ENCODE peak calls at places on chromosomes 16 and 17, in seven cellular contexts. I is H9, B is H1, Z is neuronal stem cell, W is mesendoderm, C is trophoblast cell, X is mesenchymal stem cell. M is an unnamed sample.

GRCh38 chr17:83012873-83013778 is 66.3 kb upstream of the METRNL start:
- DNase-seq in I (no peak), B (no peak), Z (no peak), W (no peak), C (no peak), X (peak), M (peak)

GRCh38 chr16:61820398-61820797 is 215.8 kb downstream of the CDH8 start:
- DNase-seq in I (no peak), B (no peak), Z (no peak), W (no peak), C (no peak), X (peak), M (no peak)

GRCh38 chr17:35242158-35242804 is 591 bp upstream of the SLFN5 start:
- DNase-seq in I (peak), B (peak), Z (peak), W (peak), C (peak), X (no peak), M (peak)

GRCh38 chr16:47320546-47321315 is 140.1 kb downstream of the ITFG1 start:
- DNase-seq in I (no peak), B (no peak), Z (no peak), W (no peak), C (no peak), X (peak), M (peak)

GRCh38 chr17:53227101-53227500 is 595.6 kb upstream of the KIF2B start:
- DNase-seq in I (no peak), B (no peak), Z (no peak), W (no peak), C (no peak), X (no peak), M (no peak)

GRCh38 chr17:63512896-63513644 is 10.1 kb upstream of the KCNH6 start:
- DNase-seq in I (no peak), B (no peak), Z (no peak), W (no peak), C (no peak), X (no peak), M (no peak)

GRCh38 chr17:38893612-38894011 is 23.8 kb downstream of the LASP1 start:
- DNase-seq in I (peak), B (no peak), Z (no peak), W (peak), C (peak), X (peak), M (no peak)

GRCh38 chr17:16352838-16353701 is at the start of gene CENPV:
- DNase-seq in I (peak), B (peak), Z (peak), W (peak), C (peak), X (peak), M (peak)

GRCh38 chr16:87347932-87348615 is 30.9 kb upstream of the C16orf95 start:
- DNase-seq in I (no peak), B (no peak), Z (no peak), W (no peak), C (no peak), X (no peak), M (no peak)

GRCh38 chr16:11614587-11615175 is 28.0 kb upstream of the LITAF start:
- DNase-seq in I (no peak), B (no peak), Z (no peak), W (no peak), C (peak), X (no peak), M (no peak)

GRCh38 chr17:42529054-42529453 is 7.0 kb upstream of the NAGLU start:
- DNase-seq in I (no peak), B (no peak), Z (no peak), W (peak), C (peak), X (no peak), M (no peak)

GRCh38 chr17:47604268-47604927 is 45.3 kb upstream of the KPNB1 start:
- DNase-seq in I (no peak), B (no peak), Z (no peak), W (no peak), C (no peak), X (peak), M (peak)

GRCh38 chr17:66098040-66098439 is 93.9 kb downstream of the CEP112 start:
- DNase-seq in I (no peak), B (no peak), Z (no peak), W (no peak), C (no peak), X (no peak), M (peak)

GRCh38 chr17:66089764-66090163 is 102.2 kb downstream of the CEP112 start:
- DNase-seq in I (no peak), B (no peak), Z (no peak), W (no peak), C (no peak), X (no peak), M (no peak)

GRCh38 chr17:66091440-66092080 is 100.4 kb downstream of the CEP112 start:
- DNase-seq in I (no peak), B (no peak), Z (no peak), W (no peak), C (no peak), X (no peak), M (no peak)

DNA sequence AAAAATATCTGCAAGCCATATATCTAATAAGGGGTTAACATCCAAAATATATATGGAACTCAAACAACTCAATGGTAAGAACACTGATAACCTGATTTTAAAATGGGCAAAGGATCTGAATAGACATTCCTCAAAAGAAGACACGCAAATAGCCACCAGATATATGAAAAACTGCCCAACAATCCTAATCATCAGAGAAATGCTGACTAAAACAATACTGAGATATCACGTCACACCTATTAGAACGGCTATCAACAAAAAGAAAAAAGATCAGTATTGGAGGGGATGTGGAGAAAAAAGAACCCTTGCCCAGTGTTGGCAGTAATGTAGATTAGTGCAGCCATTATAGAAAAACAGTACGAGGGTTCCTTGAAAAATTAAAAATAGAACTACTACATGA is 97.2 kb downstream of the CEP112 start:
- DNase-seq in I (no peak), B (no peak), Z (no peak), W (no peak), C (no peak), X (no peak), M (no peak)
- H3K23ac ChIP-seq in I (no peak), B (no peak), Z (no peak), W (no peak), C (no peak), X (no peak), M (no peak)

DNA sequence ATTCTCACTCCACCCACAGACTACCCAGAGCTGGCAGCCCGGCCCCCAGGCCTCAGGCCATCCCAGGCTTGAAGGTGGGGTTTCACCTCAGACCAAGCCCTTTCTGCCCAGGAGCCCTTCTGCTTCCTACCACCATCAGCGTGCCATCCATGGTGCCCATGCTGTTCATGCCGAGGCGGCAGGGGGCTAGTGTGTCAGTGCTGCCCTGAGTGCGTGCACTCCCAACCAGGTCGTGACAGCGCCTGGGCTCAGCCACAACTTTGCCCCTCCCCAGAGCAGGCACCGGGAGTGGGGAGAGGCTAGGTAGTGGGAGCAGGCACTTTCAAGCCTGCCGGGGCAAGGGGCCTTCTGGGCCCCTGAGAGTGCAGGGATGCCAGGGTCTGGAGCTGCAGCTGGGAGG is 8.5 kb downstream of the B3GNT9 start:
- DNase-seq in I (no peak), B (no peak), Z (no peak), W (no peak), C (no peak), X (no peak), M (no peak)
- H2BK5ac ChIP-seq in I (no peak), B (no peak), Z (no peak), W (no peak), C (no peak), X (no peak), M (no peak)

DNA sequence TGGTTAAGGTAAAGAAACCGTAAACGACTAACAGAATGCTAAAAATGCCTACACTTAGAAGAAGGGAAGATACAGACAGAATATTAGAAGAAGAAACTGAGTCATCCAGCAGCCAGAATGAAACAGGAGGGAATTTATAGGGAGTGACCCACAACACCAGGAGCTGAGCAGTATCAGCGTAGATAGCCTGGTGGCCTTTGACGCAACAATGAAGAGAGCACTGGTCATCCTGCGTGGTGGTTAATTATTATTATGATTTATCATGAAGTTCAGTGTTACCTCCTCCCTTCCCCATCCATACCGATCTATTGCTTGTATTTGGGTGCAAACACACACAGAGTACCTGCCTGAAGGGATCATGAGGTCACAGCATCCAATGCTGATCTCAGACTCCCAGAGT is 38.5 kb downstream of the ERCC4 start:
- DNase-seq in I (no peak), B (no peak), Z (no peak), W (no peak), C (peak), X (no peak), M (no peak)
- H3K23ac ChIP-seq in I (no peak), B (no peak), Z (no peak), W (no peak), C (no peak), X (no peak), M (no peak)

DNA sequence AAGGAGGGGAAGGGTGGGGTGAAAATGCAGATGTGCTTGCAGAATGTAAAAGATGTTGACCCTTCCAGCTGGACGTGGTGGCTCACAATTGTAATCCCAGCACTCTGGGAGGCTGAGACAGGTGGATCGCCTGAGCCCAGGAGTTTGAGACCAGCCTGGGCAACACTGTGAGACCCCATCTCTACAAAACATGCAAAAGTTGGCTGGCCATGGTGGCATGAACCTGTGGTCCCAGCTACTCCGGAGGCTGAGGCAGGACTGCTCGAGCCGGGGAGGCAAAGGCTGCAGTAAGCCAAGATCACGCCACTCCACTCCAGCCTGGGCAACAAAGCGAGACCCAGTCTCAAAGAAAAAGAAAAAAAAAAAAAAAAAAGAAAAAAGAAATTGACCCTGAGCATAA is 17.8 kb downstream of the ATP1B2 start:
- DNase-seq in I (no peak), B (no peak), Z (no peak), W (no peak), C (no peak), X (no peak), M (no peak)
- H2BK5ac ChIP-seq in I (no peak), B (no peak), Z (no peak), W (no peak), C (no peak), X (no peak), M (no peak)

DNA sequence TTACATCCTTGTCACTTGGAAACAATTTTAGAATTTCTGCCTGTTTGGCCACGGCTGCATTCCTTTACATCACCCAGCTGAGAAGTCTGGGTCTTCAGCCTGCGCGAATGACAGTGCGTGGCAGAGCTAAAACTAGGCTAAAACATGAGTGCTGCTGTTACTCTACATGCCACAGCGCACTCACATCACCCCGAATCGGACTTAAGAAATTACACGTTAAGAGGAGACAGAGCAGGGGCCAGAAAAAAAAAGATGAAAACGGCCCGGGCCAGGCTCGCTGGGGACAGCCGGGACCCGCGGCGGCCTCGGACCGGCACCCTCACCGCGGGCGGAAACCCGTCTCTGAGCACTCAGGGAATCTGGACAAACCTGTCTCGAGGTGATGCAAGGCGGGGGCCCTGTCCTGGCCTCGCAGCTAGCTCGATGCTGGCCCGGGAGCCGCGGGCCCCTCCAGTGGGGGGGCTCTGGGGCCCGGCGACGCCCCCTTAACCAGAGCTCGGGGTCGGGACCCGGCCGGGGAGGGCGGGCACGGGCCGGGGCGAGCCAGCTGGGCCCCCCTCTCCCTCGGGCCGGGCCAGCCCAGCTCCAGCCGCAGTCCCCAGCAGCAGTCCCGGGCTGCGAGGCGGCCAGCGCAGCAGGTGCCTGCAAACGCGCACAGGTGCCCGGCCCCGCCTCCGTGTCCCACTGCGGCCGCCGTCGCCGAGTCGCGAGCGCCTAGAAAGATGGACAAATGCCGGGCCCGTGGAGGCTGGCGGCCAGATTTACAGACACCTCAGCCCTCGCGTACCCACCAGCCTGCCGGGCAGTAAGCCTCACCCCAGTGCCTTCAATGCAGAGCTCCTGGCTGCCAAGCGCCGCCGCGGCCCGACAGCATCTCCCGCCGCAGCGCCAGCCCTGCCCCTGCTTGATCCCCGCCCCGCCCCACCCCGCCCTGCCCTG is at the start of gene AKTIP:
- DNase-seq in I (peak), B (no peak), Z (peak), W (peak), C (peak), X (peak), M (peak)
- H3K23ac ChIP-seq in I (no peak), B (no peak), Z (peak), W (peak), C (no peak), X (peak), M (peak)

DNA sequence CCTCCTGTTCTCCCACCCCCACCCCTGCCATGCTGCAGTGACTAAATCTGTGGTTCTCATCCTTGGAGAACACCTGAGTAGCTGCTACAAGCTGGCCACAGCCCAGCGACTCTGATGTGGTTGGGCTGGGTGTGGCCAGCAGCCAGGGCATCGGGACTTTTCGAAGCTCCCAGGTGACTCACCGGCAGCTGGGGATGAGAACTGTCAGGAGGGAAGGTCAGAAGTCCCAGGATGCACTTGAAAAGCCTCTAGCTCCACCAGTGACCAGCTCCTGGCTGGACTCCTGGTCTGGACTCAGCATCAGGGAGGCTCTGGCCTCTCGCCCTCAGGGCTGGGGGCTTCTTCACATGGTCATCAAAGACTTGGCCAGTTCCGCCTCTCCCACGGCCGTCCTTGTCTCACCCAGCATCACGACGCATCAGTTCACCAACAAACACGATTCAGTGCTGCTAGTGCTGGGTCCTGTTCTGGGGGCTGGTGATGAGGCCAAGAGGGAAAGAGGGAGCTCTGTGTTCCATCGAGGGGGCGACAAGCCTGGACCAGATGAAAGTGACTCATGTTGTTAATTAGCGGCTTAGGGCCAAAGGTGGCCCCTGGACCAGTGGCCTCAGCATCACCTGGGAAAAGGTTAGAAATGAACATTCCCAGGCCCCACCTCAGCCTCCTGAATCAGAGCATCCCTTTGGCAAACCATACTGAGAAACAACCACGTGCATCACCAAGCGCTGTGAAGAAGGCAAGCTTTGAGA is 3.9 kb upstream of the C17orf99 start:
- DNase-seq in I (no peak), B (no peak), Z (no peak), W (peak), C (peak), X (peak), M (peak)
- H2BK5ac ChIP-seq in I (no peak), B (no peak), Z (no peak), W (no peak), C (no peak), X (no peak), M (no peak)

GRCh38 chr16:21239646-21240045 is 6.1 kb downstream of the ANKS4B start:
- DNase-seq in I (no peak), B (no peak), Z (no peak), W (no peak), C (no peak), X (no peak), M (no peak)
- H3K23ac ChIP-seq in I (no peak), B (no peak), Z (no peak), W (no peak), C (no peak), X (no peak), M (no peak)

GRCh38 chr16:3066440-3066748 is 954 bp downstream of the IL32 start:
- DNase-seq in I (no peak), B (no peak), Z (no peak), W (no peak), C (no peak), X (no peak), M (no peak)
- H2BK5ac ChIP-seq in I (no peak), B (peak), Z (no peak), W (no peak), C (no peak), X (no peak), M (peak)

DNA sequence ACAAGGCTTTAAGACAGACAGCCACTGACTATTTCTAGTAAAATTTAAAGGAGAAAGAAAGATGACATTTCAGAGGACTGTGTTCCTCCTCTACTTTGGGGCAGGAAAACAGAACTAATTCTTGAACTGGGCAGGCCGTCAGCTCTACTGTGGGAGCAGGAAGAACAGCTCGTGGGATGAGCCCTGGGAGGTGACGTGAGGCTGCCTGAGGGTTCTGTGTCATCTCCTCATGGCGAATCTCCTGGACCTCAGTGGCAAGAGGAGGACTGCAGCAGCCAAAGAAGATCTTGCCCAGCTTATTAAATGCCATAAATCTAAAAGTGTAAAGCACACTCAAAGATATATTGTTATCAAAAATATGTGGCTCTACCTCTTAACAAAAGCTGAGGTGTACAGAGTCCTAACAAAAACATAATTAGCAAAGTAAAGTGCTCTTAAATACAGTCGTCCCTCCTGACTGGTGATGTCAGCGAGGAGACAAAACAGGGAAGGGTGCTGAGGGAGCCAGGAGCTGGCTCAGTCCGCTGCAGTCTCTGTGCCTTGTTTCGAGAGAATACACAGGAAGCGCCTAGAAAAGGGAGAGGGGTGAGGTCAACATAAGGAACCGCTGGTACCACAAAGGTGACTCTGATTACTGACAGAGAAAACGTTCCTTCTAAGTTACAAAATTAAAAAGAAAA is 58.0 kb downstream of the CREBBP start:
- DNase-seq in I (no peak), B (no peak), Z (no peak), W (no peak), C (peak), X (no peak), M (peak)
- H3K23ac ChIP-seq in I (no peak), B (no peak), Z (no peak), W (no peak), C (no peak), X (peak), M (no peak)

GRCh38 chr16:8194795-8195194 is 395.5 kb downstream of the TMEM114 start:
- DNase-seq in I (peak), B (peak), Z (peak), W (peak), C (no peak), X (no peak), M (no peak)
- H2BK5ac ChIP-seq in I (no peak), B (no peak), Z (no peak), W (no peak), C (no peak), X (no peak), M (no peak)

M was measured in IMR-90.